ENCODE peak calls at places on chromosomes 3 and 15, in four cellular contexts. Y is IMR-90, P is heart right ventricle, Q is tibial artery. O is an unnamed sample. For H3K27me3, the result is how much of the 10 kb centered on the place peaks cover.

GRCh38 chr3:22928716-22929115 is 274.4 kb upstream of the UBE2E2 start:
- DNase-seq in Q (no peak), P (no peak), Y (no peak), O (no peak)

GRCh38 chr3:66386925-66387650 is 113.7 kb downstream of the LRIG1 start:
- DNase-seq in Y (peak), Q (no peak), P (no peak), O (no peak)

GRCh38 chr3:51350751-51351150 is 34.3 kb upstream of the MANF start:
- DNase-seq in Q (no peak), Y (no peak), P (no peak), O (no peak)

GRCh38 chr3:129684270-129684669 is 77.8 kb upstream of the PLXND1 start:
- DNase-seq in P (no peak), Y (no peak), Q (no peak), O (no peak)

GRCh38 chr15:48560321-48561051 is 85.0 kb downstream of the FBN1 start:
- DNase-seq in Q (peak), Y (no peak), P (no peak), O (peak)

GRCh38 chr3:138692152-138692551 is 83.6 kb downstream of the FAIM start:
- DNase-seq in Y (no peak), Q (no peak), P (no peak), O (no peak)

GRCh38 chr3:194736277-194736895 is 50.7 kb downstream of the FAM43A start:
- DNase-seq in Y (no peak), P (no peak), Q (no peak), O (no peak)

GRCh38 chr3:194910414-194910979 is 224.8 kb downstream of the FAM43A start:
- DNase-seq in P (no peak), Y (no peak), Q (no peak), O (no peak)

GRCh38 chr3:127629462-127630403 is 748 bp downstream of the PODXL2 start:
- DNase-seq in Q (no peak), Y (no peak), P (no peak), O (peak)

GRCh38 chr15:32636908-32637567 is 4.5 kb upstream of the SCG5 start:
- DNase-seq in P (no peak), Y (no peak), Q (no peak), O (no peak)

GRCh38 chr3:186915808-186916796 is 14.2 kb upstream of the ST6GAL1 start:
- DNase-seq in Q (no peak), Y (no peak), P (no peak), O (no peak)

GRCh38 chr15:94236638-94237037 is 5.3 kb downstream of the MCTP2 start:
- DNase-seq in Q (no peak), P (no peak), Y (no peak), O (no peak)

GRCh38 chr15:80152896-80153876 is at the start of gene FAH:
- DNase-seq in P (peak), Q (no peak), Y (peak), O (peak)

GRCh38 chr15:38726187-38726586 is 161.6 kb upstream of the RASGRP1 start:
- DNase-seq in Q (no peak), Y (no peak), P (no peak), O (no peak)

GRCh38 chr3:1613962-1614361 is 484.7 kb upstream of the CNTN4 start:
- DNase-seq in Q (no peak), P (no peak), Y (no peak), O (no peak)

GRCh38 chr15:96067677-96068076 is 262.8 kb upstream of the NR2F2 start:
- DNase-seq in Q (no peak), P (no peak), Y (no peak), O (no peak)

GRCh38 chr3:184341925-184342324 is 4.5 kb downstream of the FAM131A start:
- DNase-seq in Q (no peak), P (no peak), Y (no peak), O (no peak)

GRCh38 chr3:45343947-45344346 is 44.4 kb upstream of the LARS2 start:
- DNase-seq in P (no peak), Y (peak), Q (no peak), O (no peak)

GRCh38 chr3:136311256-136311655 is 61.1 kb downstream of the PCCB start:
- DNase-seq in P (no peak), Q (no peak), Y (no peak), O (no peak)

GRCh38 chr3:67045711-67046465 is 47.8 kb downstream of the KBTBD8 start:
- DNase-seq in Q (no peak), Y (no peak), P (no peak), O (no peak)

DNA sequence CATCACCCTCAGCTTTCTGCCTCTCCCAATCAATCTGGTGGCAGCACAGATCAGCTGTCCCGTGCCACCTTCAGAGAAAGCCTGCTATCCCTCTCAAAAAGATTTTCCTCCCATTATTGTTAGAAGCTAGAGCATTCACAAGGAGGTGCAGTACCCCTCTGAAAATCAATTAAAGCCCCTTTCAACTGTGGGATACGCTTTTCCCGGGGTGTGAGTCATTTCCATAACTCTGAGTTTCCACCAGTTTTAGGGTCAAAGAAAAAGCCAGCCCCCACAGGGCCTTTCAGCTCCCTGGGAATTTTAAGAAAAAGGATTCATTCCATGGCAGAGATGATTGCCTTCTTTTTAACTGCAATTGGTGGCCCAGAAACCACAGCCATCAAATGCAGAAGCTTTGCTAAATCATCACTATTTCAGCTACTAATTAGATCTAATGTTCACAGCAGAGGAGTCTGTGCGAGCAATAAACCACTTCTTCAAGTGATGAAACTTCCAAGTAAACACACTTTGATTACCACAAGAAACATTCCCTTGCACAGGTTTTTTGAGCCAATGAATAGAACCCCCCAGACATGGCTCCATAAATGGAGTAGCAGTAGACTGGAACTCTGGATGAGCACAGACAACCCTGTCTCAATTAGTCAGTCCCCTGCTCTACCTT is 270.0 kb upstream of the TPRG1 start:
- DNase-seq in P (no peak), Q (no peak), Y (peak), O (no peak)
- H3K27ac ChIP-seq in P (no peak), Q (peak), Y (no peak), O (peak)

GRCh38 chr15:77691607-77692006 is 58.9 kb upstream of the LINGO1 start:
- DNase-seq in Q (no peak), Y (no peak), P (no peak), O (no peak)

GRCh38 chr15:77685082-77685815 is 52.5 kb upstream of the LINGO1 start:
- DNase-seq in Y (no peak), Q (no peak), P (no peak), O (no peak)

GRCh38 chr15:77689821-77690220 is 57.1 kb upstream of the LINGO1 start:
- DNase-seq in Q (no peak), P (no peak), Y (no peak), O (no peak)

GRCh38 chr15:77684341-77685081 is 51.8 kb upstream of the LINGO1 start:
- DNase-seq in Q (no peak), Y (no peak), P (no peak), O (no peak)

DNA sequence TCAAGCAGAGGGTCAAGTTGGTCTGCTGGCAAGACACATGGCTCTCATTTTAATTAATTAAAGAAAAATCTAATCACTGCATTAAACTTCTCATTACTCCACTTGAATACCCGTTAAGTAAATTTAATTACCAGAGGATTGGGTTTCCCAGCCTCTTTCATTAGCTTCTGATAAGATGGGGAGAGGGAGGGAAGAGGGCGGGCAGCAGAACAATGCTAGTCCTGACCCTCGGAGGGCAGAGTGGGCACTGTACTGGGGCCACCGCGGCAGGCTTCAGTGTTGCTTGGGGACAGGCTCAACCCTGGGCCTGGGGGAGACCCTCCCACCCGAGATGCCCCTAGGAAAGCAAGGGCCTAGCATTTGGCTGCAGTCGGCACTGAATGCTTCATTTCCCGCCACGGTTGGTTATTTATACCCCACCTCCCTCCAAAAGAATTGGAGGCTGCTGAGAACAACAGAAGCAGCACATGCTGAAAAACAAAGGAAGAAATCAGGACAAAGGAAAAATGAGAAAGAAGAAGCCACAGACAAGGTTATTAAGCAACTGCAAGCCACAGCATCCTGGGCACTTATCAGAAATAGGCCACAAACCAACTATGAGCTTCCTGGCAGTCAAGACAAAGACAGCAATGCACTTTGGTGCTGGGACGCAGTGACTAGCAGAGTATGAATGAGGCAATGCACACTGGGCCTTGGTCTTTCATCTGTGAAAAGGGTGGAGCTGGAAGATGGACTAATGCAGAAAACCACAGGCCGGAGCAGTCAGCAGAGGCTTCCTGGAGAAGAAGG is 55.8 kb upstream of the LINGO1 start:
- DNase-seq in Y (no peak), P (no peak), Q (no peak), O (no peak)
- H3K27me3 ChIP-seq in Y (under half), P (under half), Q (half or more), O (under half)

DNA sequence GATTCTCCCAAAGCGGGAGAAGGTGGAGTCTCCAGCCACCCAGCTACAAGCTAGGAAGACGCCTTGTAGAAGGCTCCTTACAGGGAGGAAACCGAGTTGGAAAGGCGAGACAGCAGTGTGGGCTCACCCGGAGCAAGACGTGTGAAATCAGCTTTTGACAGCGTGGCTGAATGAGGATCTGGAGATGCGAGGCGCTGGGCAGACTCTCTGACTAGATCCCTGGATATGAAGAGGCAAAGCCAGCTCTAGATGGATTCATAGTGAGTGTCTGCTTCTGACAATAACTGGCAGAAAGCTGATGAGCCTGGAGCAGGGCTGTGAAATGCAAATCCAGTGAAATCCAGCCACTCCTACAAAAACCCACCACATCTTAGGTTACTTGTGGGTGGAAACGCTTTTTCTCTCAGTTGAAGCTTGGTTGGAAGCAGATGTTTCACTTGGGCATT is 41.0 kb downstream of the GOLGA6A start:
- DNase-seq in Q (no peak), Y (no peak), P (no peak), O (no peak)
- H3K27ac ChIP-seq in Q (peak), Y (peak), P (peak), O (peak)

GRCh38 chr15:81183403-81183760 is 13.3 kb upstream of the IL16 start:
- DNase-seq in P (no peak), Q (no peak), Y (no peak), O (no peak)

GRCh38 chr15:81181220-81181619 is 15.5 kb upstream of the IL16 start:
- DNase-seq in Y (no peak), Q (no peak), P (no peak), O (no peak)

GRCh38 chr15:81182746-81183402 is 13.8 kb upstream of the IL16 start:
- DNase-seq in Q (peak), Y (no peak), P (peak), O (peak)

GRCh38 chr15:81184188-81184587 is 12.5 kb upstream of the IL16 start:
- DNase-seq in Y (peak), Q (peak), P (no peak), O (no peak)

GRCh38 chr15:81182031-81182745 is 14.5 kb upstream of the IL16 start:
- DNase-seq in Y (peak), Q (no peak), P (no peak), O (no peak)
- H3K27me3 ChIP-seq in Y (under half), Q (under half), P (under half), O (under half)

GRCh38 chr3:105364113-105364512 is 2.6 kb upstream of the ALCAM start:
- DNase-seq in Y (peak), P (no peak), Q (no peak), O (no peak)
- H3K27ac ChIP-seq in Y (no peak), P (no peak), Q (no peak), O (no peak)

GRCh38 chr15:31338879-31339557 is 12.4 kb downstream of the KLF13 start:
- DNase-seq in Q (peak), Y (peak), P (peak), O (peak)

GRCh38 chr15:31340591-31340990 is 14.0 kb downstream of the KLF13 start:
- DNase-seq in P (no peak), Y (no peak), Q (no peak), O (no peak)

GRCh38 chr15:31340047-31340446 is 13.4 kb downstream of the KLF13 start:
- DNase-seq in P (no peak), Y (no peak), Q (no peak), O (no peak)

GRCh38 chr15:31338318-31338878 is 11.8 kb downstream of the KLF13 start:
- DNase-seq in P (no peak), Q (no peak), Y (no peak), O (peak)

DNA sequence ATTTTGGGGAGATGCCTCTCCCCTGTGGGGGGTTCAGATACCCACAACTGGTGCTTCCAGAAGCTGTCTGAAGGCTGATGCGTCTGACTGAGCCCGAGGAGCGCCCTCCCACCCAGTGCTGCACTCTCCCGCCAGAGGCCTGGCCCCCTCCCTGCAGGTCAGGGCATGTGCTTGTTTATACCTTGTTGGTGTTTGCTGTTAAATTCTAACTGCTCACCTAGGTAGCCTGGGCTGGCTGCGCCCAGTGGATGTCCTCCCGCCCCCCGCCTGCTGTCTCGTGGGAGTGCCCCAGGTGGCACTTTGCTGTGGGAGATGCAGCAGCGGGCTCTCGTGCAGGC is 12.9 kb downstream of the KLF13 start:
- DNase-seq in Q (no peak), P (no peak), Y (no peak), O (no peak)
- H3K27me3 ChIP-seq in Q (under half), P (under half), Y (under half), O (under half)

DNA sequence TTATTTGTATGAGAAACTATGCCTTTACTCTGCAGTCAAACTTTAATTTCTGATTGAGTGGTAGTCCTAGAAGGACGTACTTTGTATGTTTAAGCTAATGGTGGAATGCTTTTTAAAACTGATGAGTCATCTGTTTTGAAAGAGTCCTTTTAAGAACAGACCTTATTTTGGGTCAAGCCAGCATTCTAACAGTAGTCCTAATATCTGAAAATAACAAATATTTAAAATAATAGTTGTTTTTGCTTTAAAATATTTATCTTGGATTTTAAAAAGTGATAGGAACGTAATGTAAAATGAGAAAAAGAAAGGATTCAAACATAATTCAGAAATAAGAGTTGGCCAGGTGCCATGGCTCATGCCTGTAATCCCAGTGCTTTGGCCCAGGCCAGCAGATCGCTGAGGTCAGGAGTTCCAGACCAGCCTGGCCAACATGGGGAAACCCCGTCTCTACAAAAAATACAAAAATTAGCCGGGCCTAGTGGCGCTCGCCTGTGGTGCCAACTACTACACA is 1.3 kb upstream of the LRRC58 start:
- DNase-seq in Q (peak), P (peak), Y (peak), O (peak)
- H3K27ac ChIP-seq in Q (peak), P (peak), Y (peak), O (no peak)

GRCh38 chr3:13078158-13078905 is 5.1 kb upstream of the IQSEC1 start:
- DNase-seq in Q (no peak), P (no peak), Y (no peak), O (peak)
- H3K27me3 ChIP-seq in Q (under half), P (under half), Y (half or more), O (under half)

DNA sequence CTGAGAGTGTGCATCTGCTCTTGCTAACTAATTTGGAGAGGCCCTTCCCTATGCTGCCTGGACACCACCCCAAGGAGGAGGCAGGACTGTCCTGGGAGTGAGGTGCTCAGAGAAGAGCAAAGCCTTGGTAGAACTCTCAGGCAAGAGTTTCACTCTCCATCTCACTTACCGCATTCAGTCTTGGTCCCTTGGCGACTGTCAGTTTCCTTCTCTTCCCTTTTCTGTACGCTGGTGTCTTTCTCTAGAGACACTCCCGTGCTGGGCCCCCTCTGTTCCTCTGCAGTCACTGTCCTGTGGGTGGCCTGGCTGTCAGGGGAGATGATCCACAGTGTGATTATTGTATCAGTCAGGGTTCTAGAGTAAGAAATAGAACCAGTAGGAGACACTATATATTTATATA is 44.0 kb downstream of the IDH2 start:
- DNase-seq in Q (no peak), P (no peak), Y (no peak), O (no peak)
- H3K27ac ChIP-seq in Q (no peak), P (peak), Y (no peak), O (no peak)